ENCODE peak calls at places on chromosomes 4 and X, in five cellular contexts. P is fibroblast of the aortic adventitia, Z is fibroblast of pulmonary artery, X is astrocyte of the spinal cord, Y is SK-N-SH. D is an unnamed sample.

GRCh38 chrX:119410027-119410819 is 11.1 kb downstream of the SLC25A43 start:
- DNase-seq in Z (peak), Y (no peak), P (peak), X (peak), D (peak)

GRCh38 chr4:100907465-100908454 is 389.9 kb upstream of the EMCN start:
- DNase-seq in Y (no peak), X (peak), Z (peak), P (peak), D (peak)

GRCh38 chr4:83639849-83640493 is 104.1 kb downstream of the GPAT3 start:
- DNase-seq in Z (peak), P (peak), X (peak), Y (peak), D (peak)

GRCh38 chr4:53682196-53682595 is 90.9 kb upstream of the LNX1 start:
- DNase-seq in P (peak), X (peak), Y (no peak), Z (peak), D (peak)

GRCh38 chrX:27565992-27566391 is 24.2 kb upstream of the DCAF8L2 start:
- DNase-seq in Y (no peak), P (peak), X (peak), Z (peak), D (no peak)

GRCh38 chrX:153628129-153628528 is 18.9 kb upstream of the DUSP9 start:
- DNase-seq in X (no peak), Z (no peak), P (no peak), Y (no peak), D (no peak)

GRCh38 chrX:41559662-41560061 is 112.5 kb downstream of the NYX start:
- DNase-seq in Z (peak), P (peak), X (peak), Y (no peak), D (peak)

GRCh38 chrX:41781500-41781899 is 57.5 kb downstream of the GPR82 start:
- DNase-seq in X (peak), P (peak), Z (peak), Y (peak), D (peak)

GRCh38 chr4:143025111-143025704 is 159.5 kb upstream of the USP38 start:
- DNase-seq in P (peak), X (peak), Z (peak), Y (no peak), D (peak)

GRCh38 chr4:80307774-80308465 is 27.6 kb upstream of the CFAP299 start:
- DNase-seq in Z (peak), X (peak), Y (peak), P (peak), D (peak)

GRCh38 chr4:155807021-155807420 is 48.2 kb downstream of the GUCY1B1 start:
- DNase-seq in Y (no peak), Z (peak), P (peak), X (peak), D (peak)

GRCh38 chr4:88610771-88611170 is 18.5 kb downstream of the HERC3 start:
- DNase-seq in Z (peak), Y (no peak), X (peak), P (peak), D (peak)

GRCh38 chrX:1190596-1191145 is 21.8 kb downstream of the CRLF2 start:
- DNase-seq in P (no peak), X (no peak), Z (no peak), Y (no peak), D (no peak)

GRCh38 chr4:79445371-79445781 is 37.3 kb upstream of the GK2 start:
- DNase-seq in Y (no peak), X (peak), Z (no peak), P (no peak), D (no peak)

GRCh38 chr4:111937368-111937767 is 207.9 kb upstream of the FAM241A start:
- DNase-seq in X (peak), P (peak), Y (no peak), Z (peak), D (peak)

GRCh38 chrX:47297874-47298273 is 65.1 kb downstream of the USP11 start:
- DNase-seq in X (no peak), P (no peak), Z (no peak), Y (no peak), D (no peak)

GRCh38 chr4:7784131-7784870 is 155.4 kb downstream of the AFAP1 start:
- DNase-seq in X (no peak), Z (no peak), Y (no peak), P (no peak), D (no peak)

GRCh38 chr4:145898926-145899531 is 39.6 kb downstream of the ZNF827 start:
- DNase-seq in Y (no peak), P (no peak), Z (no peak), X (peak), D (no peak)

GRCh38 chr4:54227261-54228063 is 1.6 kb upstream of the PDGFRA start:
- DNase-seq in Z (peak), Y (peak), P (peak), X (peak), D (peak)

GRCh38 chr4:74441744-74442143 is 3.2 kb upstream of the AREG start:
- DNase-seq in X (no peak), P (no peak), Y (no peak), Z (no peak), D (no peak)

GRCh38 chrX:10189317-10190268 is 32.8 kb downstream of the CLCN4 start:
- DNase-seq in Y (peak), P (peak), X (peak), Z (peak), D (peak)

GRCh38 chr4:78661923-78662521 is 110.5 kb downstream of the ANXA3 start:
- DNase-seq in Z (peak), P (peak), X (peak), Y (no peak), D (peak)

GRCh38 chr4:27692098-27692679 is 831.5 kb downstream of the STIM2 start:
- DNase-seq in P (peak), Y (peak), Z (peak), X (peak), D (peak)

GRCh38 chr4:105014242-105015031 is 132.2 kb upstream of the TET2 start:
- DNase-seq in X (no peak), Z (no peak), P (no peak), Y (no peak), D (no peak)

GRCh38 chrX:40908857-40909475 is 173.6 kb upstream of the MED14 start:
- DNase-seq in Z (peak), Y (no peak), X (peak), P (peak), D (peak)

GRCh38 chrX:71458866-71459265 is 74.0 kb upstream of the OGT start:
- DNase-seq in P (no peak), X (no peak), Y (no peak), Z (no peak), D (no peak)

GRCh38 chr4:2402053-2402452 is 16.4 kb downstream of the ZFYVE28 start:
- DNase-seq in Y (peak), Z (peak), X (peak), P (peak), D (peak)

GRCh38 chrX:23559975-23560374 is 107.3 kb upstream of the PRDX4 start:
- DNase-seq in Y (no peak), P (no peak), Z (no peak), X (no peak), D (no peak)

GRCh38 chrX:53882331-53882730 is 161.9 kb downstream of the PHF8 start:
- DNase-seq in P (peak), X (no peak), Z (peak), Y (no peak), D (peak)

GRCh38 chr4:119113033-119113655 is 22.5 kb upstream of the MYOZ2 start:
- DNase-seq in Z (peak), Y (no peak), P (peak), X (peak), D (peak)

GRCh38 chrX:6149231-6149870 is 79.3 kb downstream of the NLGN4X start:
- DNase-seq in P (no peak), X (peak), Y (peak), Z (no peak), D (no peak)

GRCh38 chrX:134236690-134237362 is at the start of gene CCDC160:
- DNase-seq in Z (peak), X (peak), Y (peak), P (no peak), D (no peak)

GRCh38 chr4:156190606-156191005 is 236.9 kb upstream of the CTSO start:
- DNase-seq in Z (peak), Y (no peak), P (peak), X (peak), D (peak)

GRCh38 chrX:21960569-21960968 is 20.1 kb downstream of the SMS start:
- DNase-seq in Z (peak), Y (no peak), P (no peak), X (no peak), D (no peak)

GRCh38 chr4:3707423-3708102 is 58.6 kb upstream of the ADRA2C start:
- DNase-seq in Y (peak), P (no peak), Z (no peak), X (no peak), D (no peak)

GRCh38 chr4:146107587-146107986 is 67.9 kb upstream of the LSM6 start:
- DNase-seq in Z (no peak), X (no peak), P (no peak), Y (no peak), D (no peak)

GRCh38 chr4:141462361-141462760 is 174.0 kb upstream of the IL15 start:
- DNase-seq in Y (no peak), X (no peak), Z (no peak), P (no peak), D (peak)

GRCh38 chrX:40179333-40179732 is 81.6 kb upstream of the BCOR start:
- DNase-seq in Z (no peak), P (no peak), X (no peak), Y (no peak), D (no peak)

GRCh38 chr4:1285790-1286553 is 3.7 kb upstream of the MAEA start:
- DNase-seq in P (peak), Z (peak), Y (no peak), X (no peak), D (peak)
- TF ChIP-seq CTCF in P (peak), Z (no peak), Y (peak), X (no peak), D (peak)

GRCh38 chr4:108111781-108112180 is 57.0 kb downstream of the LEF1 start:
- DNase-seq in Z (no peak), Y (no peak), X (no peak), P (no peak), D (no peak)

GRCh38 chr4:108109111-108109510 is 59.6 kb downstream of the LEF1 start:
- DNase-seq in P (no peak), X (no peak), Y (no peak), Z (no peak), D (no peak)

GRCh38 chr4:108110450-108110849 is 58.3 kb downstream of the LEF1 start:
- DNase-seq in X (no peak), Z (no peak), Y (no peak), P (no peak), D (no peak)

GRCh38 chr4:108107729-108108382 is 60.9 kb downstream of the LEF1 start:
- DNase-seq in X (no peak), P (no peak), Z (no peak), Y (no peak), D (no peak)

GRCh38 chr4:108109997-108110416 is 58.7 kb downstream of the LEF1 start:
- DNase-seq in P (no peak), Y (no peak), Z (no peak), X (no peak), D (no peak)
- H3K4me3 ChIP-seq in P (no peak), Y (no peak), Z (no peak), X (no peak), D (no peak)

GRCh38 chrX:106898462-106898861 is 4.7 kb downstream of the RIPPLY1 start:
- DNase-seq in P (peak), X (peak), Y (peak), Z (peak), D (peak)
- TF ChIP-seq CTCF in P (peak), X (peak), Y (peak), Z (peak), D (peak)

GRCh38 chrX:149527705-149528104 is 13.1 kb upstream of the EOLA1 start:
- DNase-seq in X (peak), P (peak), Z (peak), Y (peak), D (peak)

GRCh38 chrX:149528381-149528780 is 12.4 kb upstream of the EOLA1 start:
- DNase-seq in Y (no peak), X (no peak), P (no peak), Z (no peak), D (no peak)

GRCh38 chrX:149521438-149521837 is 16.3 kb upstream of the IDS start:
- DNase-seq in Y (no peak), X (no peak), Z (no peak), P (no peak), D (no peak)

GRCh38 chrX:149518236-149518635 is 13.1 kb upstream of the IDS start:
- DNase-seq in Y (no peak), Z (no peak), P (no peak), X (no peak), D (no peak)

GRCh38 chrX:149522914-149523313 is 17.8 kb upstream of the IDS start:
- DNase-seq in Z (no peak), Y (no peak), X (no peak), P (no peak), D (no peak)
- H3K4me3 ChIP-seq in Z (no peak), Y (no peak), X (no peak), P (no peak), D (no peak)

GRCh38 chrX:70262952-70263567 is 3.1 kb upstream of the P2RY4 start:
- DNase-seq in P (peak), Y (peak), Z (peak), X (peak), D (peak)
- TF ChIP-seq CTCF in P (peak), Y (peak), Z (peak), X (peak), D (peak)

GRCh38 chr4:40661803-40662202 is 32.1 kb upstream of the RBM47 start:
- DNase-seq in Y (no peak), X (no peak), P (no peak), Z (no peak), D (no peak)

GRCh38 chr4:40651280-40651679 is 21.6 kb upstream of the RBM47 start:
- DNase-seq in Z (no peak), X (no peak), Y (no peak), P (no peak), D (no peak)

GRCh38 chr4:40656221-40656863 is 26.7 kb upstream of the RBM47 start:
- DNase-seq in Y (no peak), P (no peak), X (no peak), Z (no peak), D (no peak)
- H3K4me3 ChIP-seq in Y (no peak), P (no peak), X (no peak), Z (no peak), D (no peak)

DNA sequence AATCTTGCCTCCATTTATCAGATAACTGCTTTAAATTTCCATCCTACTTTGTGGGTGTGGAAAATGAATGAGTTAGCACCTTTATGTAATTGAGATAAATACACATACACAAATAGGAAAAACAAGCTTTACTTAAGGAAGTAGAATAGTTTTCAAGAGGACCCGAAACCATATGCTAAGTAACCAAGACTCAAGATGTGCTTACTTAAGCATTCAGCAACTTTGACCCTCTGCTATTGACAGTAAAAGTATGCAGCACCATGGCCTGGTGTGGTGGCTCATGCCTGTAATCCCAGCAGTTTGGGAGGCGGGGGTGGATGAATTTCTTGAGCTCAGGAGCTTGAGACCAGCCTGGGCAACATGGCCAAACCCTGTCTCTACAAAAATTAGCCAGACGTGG is 29.9 kb downstream of the RNF175 start:
- DNase-seq in P (no peak), Y (no peak), Z (no peak), X (no peak), D (no peak)
- TF ChIP-seq CTCF in P (no peak), Y (no peak), Z (no peak), X (no peak), D (no peak)

GRCh38 chrX:16368696-16369095 is 201.4 kb downstream of the MAGEB17 start:
- DNase-seq in X (peak), Z (no peak), P (no peak), Y (no peak), D (no peak)
- H3K4me3 ChIP-seq in X (no peak), Z (no peak), P (no peak), Y (no peak), D (no peak)

GRCh38 chr4:6762244-6762615 is 20.3 kb upstream of the KIAA0232 start:
- DNase-seq in Z (no peak), Y (no peak), X (no peak), P (no peak), D (no peak)

GRCh38 chr4:6765703-6766102 is 16.8 kb upstream of the KIAA0232 start:
- DNase-seq in Y (no peak), Z (no peak), P (no peak), X (no peak), D (no peak)

GRCh38 chr4:6761540-6762243 is 20.8 kb upstream of the KIAA0232 start:
- DNase-seq in X (no peak), P (no peak), Y (peak), Z (no peak), D (no peak)

GRCh38 chr4:6764976-6765620 is 17.4 kb upstream of the KIAA0232 start:
- DNase-seq in Y (no peak), X (no peak), P (no peak), Z (no peak), D (no peak)

GRCh38 chr4:6763330-6763851 is 19.1 kb upstream of the KIAA0232 start:
- DNase-seq in X (no peak), Z (no peak), Y (no peak), P (no peak), D (no peak)
- TF ChIP-seq CTCF in X (no peak), Z (no peak), Y (no peak), P (no peak), D (peak)